ENCODE peak calls at places on chromosomes 16 and 17, in eight cellular contexts. Q, Y, C, T, X, N, R and S are unnamed samples.

GRCh38 chr16:88063201-88063773 is 112.1 kb downstream of the BANP start:
- DNase-seq in Q (no peak), Y (no peak), C (peak), T (no peak), X (peak), N (peak), R (peak), S (no peak)

GRCh38 chr17:14833201-14833773 is 431.8 kb downstream of the PMP22 start:
- DNase-seq in Q (no peak), Y (no peak), C (no peak), T (no peak), X (peak), N (no peak), R (peak), S (no peak)

GRCh38 chr17:27247071-27247957 is 46.6 kb upstream of the WSB1 start:
- DNase-seq in Q (no peak), Y (no peak), C (peak), T (no peak), X (peak), N (no peak), R (no peak), S (no peak)

GRCh38 chr17:40098846-40099626 is 1.4 kb downstream of the NR1D1 start:
- DNase-seq in Q (peak), Y (peak), C (peak), T (peak), X (peak), N (peak), R (peak), S (peak)

GRCh38 chr16:3754304-3754703 is 37.0 kb upstream of the TRAP1 start:
- DNase-seq in Q (no peak), Y (no peak), C (no peak), T (peak), X (peak), N (no peak), R (no peak), S (no peak)

GRCh38 chr17:74924250-74924948 is at the start of gene OTOP2:
- DNase-seq in Q (peak), Y (no peak), C (no peak), T (no peak), X (no peak), N (no peak), R (no peak), S (no peak)

GRCh38 chr16:86566966-86567700 is 504 bp downstream of the FOXC2 start:
- DNase-seq in Q (peak), Y (no peak), C (no peak), T (peak), X (no peak), N (no peak), R (no peak), S (no peak)

GRCh38 chr16:66266436-66267286 is 99.8 kb upstream of the CDH5 start:
- DNase-seq in Q (peak), Y (no peak), C (peak), T (peak), X (peak), N (peak), R (no peak), S (no peak)

GRCh38 chr16:84672276-84673202 is 24.2 kb downstream of the KLHL36 start:
- DNase-seq in Q (peak), Y (peak), C (peak), T (peak), X (peak), N (peak), R (peak), S (peak)

GRCh38 chr16:59067207-59067606 is 333.1 kb upstream of the GOT2 start:
- DNase-seq in Q (no peak), Y (no peak), C (no peak), T (no peak), X (no peak), N (no peak), R (no peak), S (no peak)

GRCh38 chr17:31392856-31393748 is 1.6 kb downstream of the RAB11FIP4 start:
- DNase-seq in Q (no peak), Y (peak), C (no peak), T (no peak), X (no peak), N (peak), R (no peak), S (no peak)

GRCh38 chr17:34712481-34713195 is 133.3 kb downstream of the TMEM132E start:
- DNase-seq in Q (no peak), Y (no peak), C (no peak), T (no peak), X (no peak), N (no peak), R (no peak), S (no peak)

GRCh38 chr16:56357765-56358322 is 67.5 kb downstream of the AMFR start:
- DNase-seq in Q (no peak), Y (peak), C (no peak), T (no peak), X (no peak), N (peak), R (no peak), S (no peak)

GRCh38 chr17:66791337-66791736 is 43.6 kb upstream of the CACNG5 start:
- DNase-seq in Q (no peak), Y (no peak), C (no peak), T (no peak), X (no peak), N (no peak), R (no peak), S (no peak)

GRCh38 chr17:64920026-64920418 is 744 bp upstream of the LRRC37A3 start:
- DNase-seq in Q (no peak), Y (no peak), C (peak), T (peak), X (no peak), N (peak), R (no peak), S (no peak)

GRCh38 chr17:13113821-13114525 is 96.1 kb upstream of the ELAC2 start:
- DNase-seq in Q (no peak), Y (no peak), C (no peak), T (no peak), X (no peak), N (no peak), R (no peak), S (no peak)

GRCh38 chr16:87098361-87098760 is 218.8 kb downstream of the C16orf95 start:
- DNase-seq in Q (no peak), Y (no peak), C (no peak), T (no peak), X (no peak), N (no peak), R (no peak), S (no peak)

GRCh38 chr17:64599187-64599676 is 62.9 kb downstream of the SMURF2 start:
- DNase-seq in Q (no peak), Y (no peak), C (no peak), T (no peak), X (no peak), N (no peak), R (no peak), S (no peak)

GRCh38 chr17:35809855-35810461 is 674 bp downstream of the TAF15 start:
- DNase-seq in Q (no peak), Y (no peak), C (no peak), T (no peak), X (no peak), N (no peak), R (no peak), S (no peak)

GRCh38 chr17:71392715-71393567 is 727.9 kb upstream of the SOX9 start:
- DNase-seq in Q (no peak), Y (no peak), C (no peak), T (no peak), X (no peak), N (no peak), R (no peak), S (no peak)

GRCh38 chr16:85403693-85404092 is 209.4 kb upstream of the GSE1 start:
- DNase-seq in Q (no peak), Y (no peak), C (no peak), T (peak), X (no peak), N (peak), R (no peak), S (no peak)

GRCh38 chr17:32305049-32305448 is 36.9 kb downstream of the C17orf75 start:
- DNase-seq in Q (no peak), Y (no peak), C (no peak), T (no peak), X (no peak), N (no peak), R (no peak), S (no peak)

GRCh38 chr16:66264311-66265105 is 102.0 kb upstream of the CDH5 start:
- DNase-seq in Q (no peak), Y (no peak), C (no peak), T (no peak), X (no peak), N (no peak), R (no peak), S (no peak)

GRCh38 chr16:28514246-28514645 is 7.6 kb upstream of the IL27 start:
- DNase-seq in Q (no peak), Y (no peak), C (no peak), T (no peak), X (no peak), N (no peak), R (no peak), S (no peak)

GRCh38 chr17:37787055-37787720 is 42.3 kb upstream of the HNF1B start:
- DNase-seq in Q (no peak), Y (no peak), C (no peak), T (peak), X (no peak), N (no peak), R (no peak), S (no peak)

GRCh38 chr17:17693253-17693954 is 12.1 kb downstream of the RAI1 start:
- DNase-seq in Q (peak), Y (no peak), C (peak), T (peak), X (no peak), N (no peak), R (no peak), S (peak)

GRCh38 chr16:23146877-23147601 is 2.2 kb downstream of the USP31 start:
- DNase-seq in Q (no peak), Y (no peak), C (no peak), T (no peak), X (no peak), N (peak), R (no peak), S (no peak)

GRCh38 chr16:88141580-88141979 is 190.3 kb downstream of the BANP start:
- DNase-seq in Q (no peak), Y (no peak), C (no peak), T (no peak), X (no peak), N (no peak), R (no peak), S (no peak)

GRCh38 chr17:50059759-50060273 is 3.9 kb downstream of the ITGA3 start:
- DNase-seq in Q (no peak), Y (no peak), C (no peak), T (no peak), X (no peak), N (peak), R (no peak), S (no peak)

GRCh38 chr16:54632821-54633220 is 297.8 kb upstream of the IRX5 start:
- DNase-seq in Q (no peak), Y (no peak), C (no peak), T (no peak), X (no peak), N (no peak), R (no peak), S (no peak)

GRCh38 chr16:54630284-54630967 is 300.2 kb upstream of the IRX5 start:
- DNase-seq in Q (no peak), Y (no peak), C (no peak), T (no peak), X (no peak), N (no peak), R (peak), S (no peak)

GRCh38 chr16:54632322-54632721 is 298.3 kb upstream of the IRX5 start:
- DNase-seq in Q (no peak), Y (no peak), C (no peak), T (peak), X (no peak), N (no peak), R (no peak), S (no peak)

GRCh38 chr16:54636221-54636793 is 294.4 kb upstream of the IRX5 start:
- DNase-seq in Q (no peak), Y (no peak), C (no peak), T (no peak), X (no peak), N (no peak), R (no peak), S (no peak)

GRCh38 chr16:54633943-54634362 is 296.7 kb upstream of the IRX5 start:
- DNase-seq in Q (peak), Y (no peak), C (no peak), T (peak), X (no peak), N (no peak), R (no peak), S (peak)
- TF ChIP-seq CTCF in Q (peak), Y (no peak), C (peak), T (peak), X (no peak), N (no peak), R (peak), S (peak)

GRCh38 chr16:14487579-14487978 is 142.5 kb downstream of the PARN start:
- DNase-seq in Q (no peak), Y (no peak), C (no peak), T (peak), X (no peak), N (no peak), R (no peak), S (no peak)

GRCh38 chr16:14490281-14490680 is 139.8 kb downstream of the PARN start:
- DNase-seq in Q (no peak), Y (no peak), C (no peak), T (no peak), X (no peak), N (no peak), R (no peak), S (no peak)

GRCh38 chr16:14486520-14487303 is 143.3 kb downstream of the PARN start:
- DNase-seq in Q (peak), Y (no peak), C (peak), T (peak), X (peak), N (peak), R (peak), S (peak)

GRCh38 chr16:14491831-14492529 is 138.1 kb downstream of the PARN start:
- DNase-seq in Q (no peak), Y (no peak), C (no peak), T (no peak), X (no peak), N (no peak), R (no peak), S (no peak)

GRCh38 chr16:14489460-14489859 is 140.6 kb downstream of the PARN start:
- DNase-seq in Q (no peak), Y (no peak), C (no peak), T (peak), X (no peak), N (no peak), R (no peak), S (no peak)
- TF ChIP-seq CTCF in Q (peak), Y (no peak), C (peak), T (peak), X (peak), N (no peak), R (peak), S (peak)

GRCh38 chr17:81578038-81578441 is 25.9 kb upstream of the FAAP100 start:
- DNase-seq in Q (no peak), Y (no peak), C (no peak), T (no peak), X (no peak), N (no peak), R (no peak), S (no peak)

GRCh38 chr17:81577278-81578000 is 25.3 kb upstream of the FAAP100 start:
- DNase-seq in Q (no peak), Y (no peak), C (no peak), T (no peak), X (no peak), N (no peak), R (no peak), S (no peak)

GRCh38 chr17:81578561-81579225 is 26.5 kb upstream of the FAAP100 start:
- DNase-seq in Q (no peak), Y (no peak), C (no peak), T (no peak), X (no peak), N (no peak), R (no peak), S (no peak)

GRCh38 chr17:81575836-81576235 is 23.7 kb upstream of the FAAP100 start:
- DNase-seq in Q (no peak), Y (no peak), C (no peak), T (no peak), X (no peak), N (no peak), R (no peak), S (no peak)

GRCh38 chr17:81576621-81577277 is 24.6 kb upstream of the FAAP100 start:
- DNase-seq in Q (no peak), Y (no peak), C (no peak), T (peak), X (no peak), N (no peak), R (no peak), S (no peak)
- TF ChIP-seq CTCF in Q (no peak), Y (no peak), C (no peak), T (no peak), X (peak), N (no peak), R (no peak), S (no peak)

DNA sequence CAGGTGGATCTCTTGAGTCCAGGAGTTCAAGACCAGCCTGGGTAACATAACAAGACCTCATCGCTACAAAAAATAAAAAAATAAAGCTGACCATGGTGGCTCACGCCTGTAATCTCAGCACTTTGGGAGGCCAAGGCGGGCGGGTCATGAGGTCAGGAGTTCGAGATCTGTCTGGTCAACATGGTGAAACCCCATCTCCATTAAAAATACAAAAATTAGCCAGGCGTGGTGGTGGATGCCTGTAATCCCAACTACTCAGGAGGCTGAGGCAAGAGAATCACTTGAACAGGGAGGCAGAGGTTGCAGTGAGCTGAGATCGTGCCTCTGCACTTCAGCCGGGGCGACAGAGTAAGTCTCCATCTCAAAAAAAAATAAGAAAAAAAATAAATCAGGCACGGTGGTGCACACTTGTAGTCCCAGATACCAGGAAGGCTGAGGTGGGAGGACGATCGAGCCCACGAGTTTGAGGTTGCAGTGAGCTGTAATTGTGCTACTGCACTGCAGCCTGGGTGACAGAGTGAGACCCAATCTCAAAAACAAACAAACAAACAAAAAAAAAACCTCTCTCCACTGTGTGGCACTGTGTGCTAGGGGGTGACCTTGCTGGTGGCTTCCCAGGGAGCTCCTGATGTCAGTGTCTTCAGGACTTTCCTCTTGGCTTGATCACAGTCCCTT is 19.8 kb upstream of the MAPK3 start:
- DNase-seq in Q (no peak), Y (no peak), C (no peak), T (no peak), X (no peak), N (no peak), R (no peak), S (no peak)
- TF ChIP-seq CTCF in Q (no peak), Y (peak), C (no peak), T (peak), X (no peak), N (no peak), R (no peak), S (no peak)

GRCh38 chr16:6035161-6035560 is 937.6 kb upstream of the EEF2KMT start:
- DNase-seq in Q (no peak), Y (no peak), C (no peak), T (no peak), X (no peak), N (no peak), R (no peak), S (no peak)
- TF ChIP-seq CTCF in Q (no peak), Y (no peak), C (no peak), T (no peak), X (no peak), N (no peak), R (no peak), S (no peak)

GRCh38 chr17:78378225-78379133 is at the start of gene PGS1:
- DNase-seq in Q (peak), Y (peak), C (peak), T (peak), X (no peak), N (peak), R (no peak), S (peak)
- TF ChIP-seq CTCF in Q (no peak), Y (no peak), C (no peak), T (no peak), X (no peak), N (no peak), R (no peak), S (no peak)

GRCh38 chr16:49886554-49887121 is 30.7 kb upstream of the ZNF423 start:
- DNase-seq in Q (no peak), Y (no peak), C (no peak), T (no peak), X (no peak), N (no peak), R (no peak), S (no peak)

GRCh38 chr16:49889725-49890397 is 33.9 kb upstream of the ZNF423 start:
- DNase-seq in Q (no peak), Y (no peak), C (no peak), T (no peak), X (no peak), N (no peak), R (no peak), S (no peak)

DNA sequence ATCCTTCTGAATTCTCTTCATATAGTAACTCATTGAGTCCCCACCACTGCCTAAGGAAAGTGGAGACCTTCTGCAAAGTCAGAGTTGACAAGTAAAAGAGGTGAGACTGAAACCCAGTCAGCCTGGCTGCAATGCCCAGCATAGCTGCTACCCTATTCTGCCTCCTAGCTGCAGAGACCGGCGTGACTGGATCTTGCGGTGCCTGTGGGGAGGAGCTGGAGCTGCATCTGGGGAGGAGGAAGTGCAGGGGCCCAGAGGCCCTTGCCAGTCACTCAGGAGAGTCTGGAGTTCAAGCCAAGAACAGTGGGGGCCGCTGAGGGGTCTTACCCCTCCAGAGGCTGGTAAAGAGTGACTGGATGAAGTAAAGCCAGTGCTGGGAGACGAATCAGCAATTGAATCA is 35.0 kb upstream of the ZNF423 start:
- DNase-seq in Q (peak), Y (no peak), C (no peak), T (peak), X (no peak), N (no peak), R (no peak), S (no peak)
- TF ChIP-seq CTCF in Q (peak), Y (peak), C (peak), T (peak), X (no peak), N (no peak), R (peak), S (peak)

GRCh38 chr17:29617481-29618271 is 5.0 kb downstream of the CORO6 start:
- DNase-seq in Q (peak), Y (peak), C (peak), T (no peak), X (no peak), N (peak), R (no peak), S (peak)

GRCh38 chr17:29620779-29621500 is 1.8 kb downstream of the CORO6 start:
- DNase-seq in Q (no peak), Y (no peak), C (no peak), T (no peak), X (no peak), N (no peak), R (no peak), S (no peak)

GRCh38 chr17:29620271-29620670 is 2.4 kb downstream of the CORO6 start:
- DNase-seq in Q (no peak), Y (no peak), C (peak), T (no peak), X (no peak), N (no peak), R (no peak), S (no peak)

GRCh38 chr17:29618272-29619065 is 4.2 kb downstream of the CORO6 start:
- DNase-seq in Q (no peak), Y (no peak), C (no peak), T (no peak), X (no peak), N (no peak), R (no peak), S (no peak)

GRCh38 chr17:29619251-29619650 is 3.5 kb downstream of the CORO6 start:
- DNase-seq in Q (no peak), Y (no peak), C (peak), T (peak), X (no peak), N (no peak), R (no peak), S (no peak)
- TF ChIP-seq CTCF in Q (no peak), Y (peak), C (peak), T (peak), X (peak), N (no peak), R (peak), S (peak)